ENCODE peak calls at places on chromosomes 13 and 19, in five cellular contexts. O is fibroblast of lung, X is ovary, V is spleen, S is lung. Z is an unnamed sample.

GRCh38 chr13:110287031-110287828 is 19.7 kb downstream of the COL4A1 start:
- DNase-seq in V (no peak), X (no peak), S (no peak), O (peak; percentile 74), Z (no peak)

GRCh38 chr13:77554079-77554478 is 18.6 kb downstream of the SCEL start:
- DNase-seq in S (peak; percentile 41), V (no peak), X (no peak), O (no peak), Z (peak; percentile 48)

GRCh38 chr13:66644855-66645460 is 585.2 kb downstream of the PCDH9 start:
- DNase-seq in O (no peak), V (no peak), S (no peak), X (no peak), Z (no peak)

GRCh38 chr19:50158577-50158976 is 4.5 kb downstream of the IZUMO2 start:
- DNase-seq in O (no peak), S (no peak), X (no peak), V (no peak), Z (no peak)

GRCh38 chr19:6587093-6587820 is 3.7 kb downstream of the CD70 start:
- DNase-seq in V (no peak), O (no peak), X (no peak), S (no peak), Z (no peak)

GRCh38 chr13:109818136-109818535 is 31.8 kb upstream of the IRS2 start:
- DNase-seq in O (no peak), S (no peak), X (no peak), V (no peak), Z (no peak)

GRCh38 chr13:53200498-53201453 is 172.2 kb downstream of the OLFM4 start:
- DNase-seq in O (peak; percentile 9), X (peak; percentile 36), V (peak; percentile 71), S (no peak), Z (peak; percentile 67)

GRCh38 chr13:39284801-39285388 is 246.6 kb downstream of the NHLRC3 start:
- DNase-seq in V (no peak), O (no peak), X (no peak), S (no peak), Z (no peak)

GRCh38 chr19:46606681-46607440 is 5.7 kb downstream of the CALM3 start:
- DNase-seq in V (peak; percentile 49), O (no peak), S (no peak), X (peak; percentile 28), Z (peak; percentile 53)

GRCh38 chr19:13291913-13292312 is 141.7 kb downstream of the IER2 start:
- DNase-seq in V (no peak), X (no peak), S (no peak), O (no peak), Z (peak; percentile 26)

GRCh38 chr19:4829001-4829712 is 2.4 kb downstream of the TICAM1 start:
- DNase-seq in X (no peak), O (no peak), V (peak; percentile 77), S (no peak), Z (no peak)
- H3K4me3 ChIP-seq in X (no peak overlapping the region), O (no peak overlapping the region), V (peak overlapping the region; percentile 90), S (no peak overlapping the region), Z (peak overlapping the region; percentile 33)

DNA sequence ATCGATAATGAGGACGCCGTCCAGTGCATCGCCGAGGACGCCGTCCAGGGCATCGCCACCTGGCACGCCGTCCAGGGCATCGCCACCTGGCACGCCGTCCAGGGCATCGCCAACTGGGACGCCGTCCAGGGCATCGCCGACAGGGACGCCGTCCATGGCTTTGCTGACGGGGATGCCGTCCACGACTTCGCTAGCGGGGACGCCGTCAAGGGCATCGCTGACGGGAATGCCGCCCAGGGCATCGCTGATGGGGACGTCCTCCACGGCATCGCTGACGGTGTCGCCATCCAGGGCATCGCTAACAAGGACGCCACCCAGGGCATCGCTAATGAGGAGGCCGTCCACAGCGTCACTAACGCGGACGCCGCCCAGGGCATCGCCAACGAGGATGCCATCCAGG is 946.5 kb downstream of the TUBA3C start:
- DNase-seq in V (no peak), S (no peak), X (no peak), O (no peak), Z (no peak)
- H3K9me3 ChIP-seq in V (peaks cover 39% of the 10 kb centered on the region), S (no peaks in the 10 kb centered on the region), X (no peaks in the 10 kb centered on the region), O (peaks cover 2% of the 10 kb centered on the region), Z (no peaks in the 10 kb centered on the region)

DNA sequence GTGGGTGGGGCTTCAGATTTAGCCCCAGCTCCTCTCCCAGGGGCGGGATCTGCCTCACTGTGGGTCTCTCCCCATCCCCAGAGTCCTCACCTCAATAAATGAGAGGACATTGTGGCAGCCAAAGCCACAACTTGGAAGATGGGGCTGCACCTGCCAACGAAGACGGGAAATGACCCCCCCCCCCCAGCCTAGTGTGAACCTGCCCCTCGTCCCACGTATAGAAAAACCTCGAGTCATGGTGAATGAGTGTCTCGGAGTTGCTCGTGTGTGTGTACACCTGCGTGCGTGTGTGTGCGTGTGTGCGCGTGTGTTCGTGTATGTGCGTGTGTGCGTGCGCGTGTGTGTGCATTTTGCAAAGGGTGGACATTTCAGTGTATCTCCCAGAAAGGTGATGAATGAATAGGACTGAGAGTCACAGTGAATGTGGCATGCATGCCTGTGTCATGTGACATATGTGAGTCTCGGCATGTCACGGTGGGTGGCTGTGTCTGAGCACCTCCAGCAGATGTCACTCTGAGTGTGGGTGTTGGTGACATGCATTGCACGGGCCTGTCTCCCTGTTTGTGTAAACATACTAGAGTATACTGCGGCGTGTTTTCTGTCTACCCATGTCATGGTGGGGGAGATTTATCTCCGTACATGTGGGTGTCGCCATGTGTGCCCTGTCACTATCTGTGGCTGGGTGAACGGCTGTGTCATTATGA is 1.5 kb upstream of the TRAPPC5 start:
- DNase-seq in S (no peak), O (no peak), X (no peak), V (peak; percentile 91), Z (no peak)
- TF ChIP-seq CTCF in S (no peak), O (no peak), X (no peak), V (peak; percentile 51), Z (peak; percentile 14)

GRCh38 chr19:41546386-41546789 is 29.6 kb upstream of the CEACAM21 start:
- DNase-seq in O (no peak), V (peak; percentile 87), S (no peak), X (no peak), Z (no peak)

GRCh38 chr19:41543582-41543981 is 32.4 kb upstream of the CEACAM21 start:
- DNase-seq in X (no peak), V (no peak), O (no peak), S (no peak), Z (no peak)

GRCh38 chr19:41548047-41548446 is 27.9 kb upstream of the CEACAM21 start:
- DNase-seq in X (no peak), V (no peak), O (no peak), S (no peak), Z (no peak)

GRCh38 chr19:41547569-41547968 is 28.4 kb upstream of the CEACAM21 start:
- DNase-seq in X (no peak), V (no peak), S (no peak), O (no peak), Z (no peak)

DNA sequence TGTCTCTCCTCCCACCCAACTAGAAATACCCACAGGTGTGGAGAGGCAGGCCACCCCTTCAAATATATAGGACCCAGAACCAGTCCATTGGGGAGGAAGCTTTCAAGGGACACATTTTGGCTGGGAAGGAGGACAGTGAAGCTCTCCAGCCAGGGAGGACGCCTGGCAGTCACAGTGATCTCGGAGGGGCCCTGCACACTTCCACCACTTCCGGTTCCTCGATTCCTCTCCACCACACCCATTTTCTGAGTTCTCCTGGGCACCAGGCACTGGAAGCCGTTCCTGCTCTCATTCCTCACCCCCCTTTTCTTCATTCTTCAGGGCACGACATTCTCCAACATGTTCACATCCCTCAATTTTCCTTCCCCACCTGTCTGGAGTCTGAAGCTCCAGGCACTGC is 30.4 kb upstream of the CEACAM21 start:
- DNase-seq in O (no peak), V (no peak), S (no peak), X (no peak), Z (no peak)
- H3K4me3 ChIP-seq in O (no peak overlapping the region), V (peak overlapping the region; percentile 28), S (no peak overlapping the region), X (no peak overlapping the region), Z (no peak overlapping the region)

GRCh38 chr19:37059142-37059541 is 19.1 kb upstream of the ZNF420 start:
- DNase-seq in S (no peak), O (no peak), V (no peak), X (no peak), Z (peak; percentile 63)
- H3K9me3 ChIP-seq in S (peaks cover under 1% of the 10 kb centered on the region), O (no peaks in the 10 kb centered on the region), V (peaks cover 97% of the 10 kb centered on the region), X (no peaks in the 10 kb centered on the region), Z (no peaks in the 10 kb centered on the region)

GRCh38 chr13:113238542-113238941 is 29.1 kb downstream of the CUL4A start:
- DNase-seq in O (no peak), V (no peak), S (no peak), X (no peak), Z (no peak)
- TF ChIP-seq CTCF in O (no peak), V (no peak), S (no peak), X (no peak), Z (no peak)

GRCh38 chr19:511101-511841 is 4.0 kb downstream of the TPGS1 start:
- DNase-seq in X (no peak), V (peak; percentile 92), S (no peak), O (peak; percentile 79), Z (no peak)
- H3K4me3 ChIP-seq in X (no peak overlapping the region), V (peak overlapping the region; percentile 28), S (peak overlapping the region; percentile 3), O (no peak overlapping the region), Z (no peak overlapping the region)

DNA sequence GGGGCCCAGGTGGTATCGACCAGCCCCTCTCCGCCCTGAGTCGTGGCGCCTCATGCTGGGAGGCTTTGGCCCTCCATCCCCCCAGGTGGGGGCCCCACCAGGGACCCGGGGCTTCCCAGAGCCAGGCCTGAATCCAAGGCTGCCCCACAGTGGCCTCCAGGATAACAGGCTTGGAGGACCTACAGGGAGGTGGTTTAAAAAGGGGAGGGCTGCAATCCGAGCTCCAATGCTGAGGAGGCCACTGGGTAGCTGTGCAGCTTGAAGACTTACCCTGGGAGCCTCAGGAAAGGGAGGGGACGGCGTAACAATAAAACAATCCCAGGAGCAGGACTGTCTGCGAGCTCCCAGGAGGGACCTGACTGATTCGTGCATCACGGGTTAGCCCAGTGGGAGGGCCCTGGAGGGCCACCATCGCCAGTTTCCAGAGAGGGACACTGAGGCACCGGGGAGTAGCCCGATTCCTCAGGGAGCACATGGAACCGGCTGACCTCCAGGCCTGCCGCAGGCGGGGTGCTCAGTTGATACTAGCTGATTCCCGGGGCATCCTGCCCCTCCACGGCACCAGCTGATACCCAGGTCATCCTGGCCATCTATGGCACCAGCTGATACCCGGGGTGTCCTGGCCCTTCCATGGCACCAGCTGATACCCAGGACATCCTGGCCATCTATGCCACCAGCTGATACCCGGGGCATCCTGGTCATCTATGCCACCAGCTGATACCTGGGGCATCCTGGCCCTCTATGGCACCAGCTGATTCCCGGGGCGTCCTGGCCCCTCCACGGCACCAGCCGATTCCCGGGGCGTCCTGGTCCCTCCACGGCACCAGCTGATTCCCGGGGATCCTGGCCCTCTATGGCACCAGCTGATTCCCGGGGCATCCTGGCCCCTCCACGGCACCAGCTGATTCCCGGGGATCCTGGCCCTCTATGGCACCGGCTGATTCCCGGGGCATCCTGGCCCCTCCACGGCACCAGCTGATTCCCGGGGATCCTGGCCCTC is 3.7 kb upstream of the C2CD4C start:
- DNase-seq in X (no peak), V (peak; percentile 49), S (no peak), O (no peak), Z (no peak)
- H3K9me3 ChIP-seq in X (no peaks in the 10 kb centered on the region), V (no peaks in the 10 kb centered on the region), S (no peaks in the 10 kb centered on the region), O (no peaks in the 10 kb centered on the region), Z (no peaks in the 10 kb centered on the region)

GRCh38 chr13:98466634-98467236 is 110.2 kb downstream of the STK24 start:
- DNase-seq in X (no peak), O (peak; percentile 59), S (no peak), V (no peak), Z (peak; percentile 70)

GRCh38 chr13:98468929-98469328 is 108.0 kb downstream of the STK24 start:
- DNase-seq in S (no peak), O (no peak), X (no peak), V (no peak), Z (peak; percentile 61)

GRCh38 chr13:98470920-98471319 is 106.0 kb downstream of the STK24 start:
- DNase-seq in V (no peak), O (no peak), X (no peak), S (no peak), Z (no peak)

GRCh38 chr13:98468352-98468751 is 108.6 kb downstream of the STK24 start:
- DNase-seq in X (no peak), O (no peak), V (no peak), S (no peak), Z (peak; percentile 29)

GRCh38 chr13:98467263-98467985 is 109.5 kb downstream of the STK24 start:
- DNase-seq in S (no peak), O (no peak), X (no peak), V (no peak), Z (peak; percentile 39)
- TF ChIP-seq CTCF in S (no peak), O (no peak), X (no peak), V (no peak), Z (no peak)

Z was measured in kidney.